ENCODE peak calls at places on chromosomes 5 and 9, in nine cellular contexts. G is uterus, V is aorta, X is tibial artery, P is neural progenitor cell, K is left lung, J is stomach, F is lower lobe of right lung, M is WERI-Rb-1. W is an unnamed sample.

GRCh38 chr9:127534250-127534649 is 77.8 kb upstream of the STXBP1 start:
- DNase-seq in G (no peak), V (no peak), X (no peak), P (no peak), K (no peak), J (no peak), F (no peak), M (no peak), W (no peak)

GRCh38 chr9:137836831-137837241 is 40.7 kb upstream of the CACNA1B start:
- DNase-seq in G (no peak), V (no peak), X (no peak), P (peak; percentile 27), K (peak; percentile 54), J (no peak), F (no peak), M (peak; percentile 31), W (no peak)

GRCh38 chr5:138664276-138664943 is 88.8 kb upstream of the CTNNA1 start:
- DNase-seq in G (no peak), V (no peak), X (no peak), P (no peak), K (peak; percentile 14), J (no peak), F (no peak), M (peak; percentile 82), W (peak; percentile 44)

GRCh38 chr9:116812231-116813028 is 125.3 kb downstream of the TRIM32 start:
- DNase-seq in G (no peak), V (no peak), X (no peak), P (no peak), K (no peak), J (no peak), F (no peak), M (peak; percentile 48), W (no peak)

GRCh38 chr5:171386861-171387254 is 791 bp upstream of the NPM1 start:
- DNase-seq in G (peak; percentile 19), V (peak; percentile 67), X (no peak), P (peak; percentile 62), K (no peak), J (no peak), F (peak; percentile 36), M (no peak), W (no peak)

GRCh38 chr9:115115117-115115880 is 2.7 kb downstream of the TNC start:
- DNase-seq in G (no peak), V (no peak), X (no peak), P (no peak), K (no peak), J (no peak), F (no peak), M (no peak), W (no peak)

GRCh38 chr9:20623021-20623747 is 885 bp upstream of the MLLT3 start:
- DNase-seq in G (no peak), V (no peak), X (peak; percentile 68), P (peak; percentile 32), K (peak; percentile 79), J (peak; percentile 46), F (peak; percentile 58), M (peak; percentile 60), W (no peak)

GRCh38 chr9:89882876-89883275 is 278.1 kb downstream of the GADD45G start:
- DNase-seq in G (no peak), V (peak; percentile 27), X (no peak), P (no peak), K (no peak), J (no peak), F (no peak), M (no peak), W (no peak)

GRCh38 chr9:26657958-26658357 is 234.6 kb downstream of the CAAP1 start:
- DNase-seq in G (no peak), V (no peak), X (no peak), P (no peak), K (no peak), J (no peak), F (no peak), M (no peak), W (no peak)

GRCh38 chr5:118548761-118549160 is 439.6 kb downstream of the DTWD2 start:
- DNase-seq in G (no peak), V (no peak), X (no peak), P (no peak), K (no peak), J (no peak), F (no peak), M (no peak), W (peak; percentile 10)

GRCh38 chr9:10704720-10705119 is 91.9 kb upstream of the PTPRD start:
- DNase-seq in G (no peak), V (no peak), X (no peak), P (no peak), K (no peak), J (no peak), F (no peak), M (no peak), W (no peak)

GRCh38 chr5:156326718-156327259 is at the start of gene SGCD:
- DNase-seq in G (peak; percentile 69), V (peak; percentile 94), X (peak; percentile 87), P (peak; percentile 8), K (peak; percentile 73), J (peak; percentile 35), F (peak; percentile 47), M (peak; percentile 58), W (no peak)

GRCh38 chr5:179533024-179533423 is 17.3 kb upstream of the RUFY1 start:
- DNase-seq in G (no peak), V (no peak), X (no peak), P (no peak), K (no peak), J (no peak), F (no peak), M (no peak), W (no peak)

GRCh38 chr5:32605766-32606152 is 20.4 kb downstream of the SUB1 start:
- DNase-seq in G (no peak), V (no peak), X (no peak), P (no peak), K (no peak), J (no peak), F (no peak), M (no peak), W (no peak)

GRCh38 chr5:9126490-9126889 is 419.4 kb downstream of the SEMA5A start:
- DNase-seq in G (no peak), V (no peak), X (no peak), P (no peak), K (no peak), J (no peak), F (no peak), M (no peak), W (no peak)

GRCh38 chr9:76401580-76402354 is 7.5 kb upstream of the RFK start:
- DNase-seq in G (no peak), V (no peak), X (no peak), P (no peak), K (no peak), J (no peak), F (no peak), M (no peak), W (no peak)

GRCh38 chr9:89359636-89360315 is 41.5 kb downstream of the SECISBP2 start:
- DNase-seq in G (no peak), V (peak; percentile 58), X (peak; percentile 25), P (no peak), K (no peak), J (no peak), F (no peak), M (no peak), W (no peak)

GRCh38 chr9:96251451-96251850 is 50.5 kb downstream of the HSD17B3 start:
- DNase-seq in G (no peak), V (no peak), X (no peak), P (no peak), K (no peak), J (no peak), F (no peak), M (no peak), W (peak; percentile 60)

GRCh38 chr9:131734165-131734610 is 5.7 kb downstream of the RAPGEF1 start:
- DNase-seq in G (no peak), V (peak; percentile 81), X (no peak), P (no peak), K (no peak), J (peak; percentile 82), F (peak; percentile 78), M (no peak), W (no peak)

GRCh38 chr5:154213592-154213991 is 23.1 kb downstream of the GALNT10 start:
- DNase-seq in G (no peak), V (no peak), X (no peak), P (no peak), K (no peak), J (no peak), F (no peak), M (no peak), W (no peak)

GRCh38 chr5:9610969-9611368 is 19.2 kb downstream of the TAS2R1 start:
- DNase-seq in G (no peak), V (no peak), X (no peak), P (no peak), K (no peak), J (no peak), F (no peak), M (no peak), W (no peak)

GRCh38 chr9:137396808-137397367 is 26.1 kb downstream of the EXD3 start:
- DNase-seq in G (no peak), V (no peak), X (no peak), P (peak; percentile 0), K (no peak), J (no peak), F (no peak), M (no peak), W (no peak)

GRCh38 chr9:13139641-13140171 is 139.8 kb downstream of the MPDZ start:
- DNase-seq in G (no peak), V (no peak), X (no peak), P (no peak), K (no peak), J (no peak), F (no peak), M (no peak), W (no peak)
- H3K27ac ChIP-seq in G (no peak overlapping the region), V (no peak overlapping the region), X (peak overlapping the region; percentile 27), P (no peak overlapping the region), K (no peak overlapping the region), J (no peak overlapping the region), F (no peak overlapping the region), M (no peak overlapping the region), W (peak overlapping the region; percentile 64)

GRCh38 chr9:94837404-94837803 is 110.9 kb downstream of the AOPEP start:
- DNase-seq in G (no peak), V (no peak), X (no peak), P (no peak), K (no peak), J (no peak), F (no peak), M (no peak), W (no peak)
- H3K27ac ChIP-seq in G (no peak overlapping the region), V (no peak overlapping the region), X (no peak overlapping the region), P (no peak overlapping the region), K (no peak overlapping the region), J (no peak overlapping the region), F (no peak overlapping the region), M (no peak overlapping the region), W (no peak overlapping the region)

GRCh38 chr5:122162100-122162499 is 32.8 kb downstream of the ZNF474 start:
- DNase-seq in G (no peak), V (no peak), X (no peak), P (no peak), K (no peak), J (no peak), F (no peak), M (no peak), W (no peak)
- H3K27ac ChIP-seq in G (no peak overlapping the region), V (no peak overlapping the region), X (no peak overlapping the region), P (no peak overlapping the region), K (no peak overlapping the region), J (no peak overlapping the region), F (no peak overlapping the region), M (no peak overlapping the region), W (peak overlapping the region; percentile 89)

DNA sequence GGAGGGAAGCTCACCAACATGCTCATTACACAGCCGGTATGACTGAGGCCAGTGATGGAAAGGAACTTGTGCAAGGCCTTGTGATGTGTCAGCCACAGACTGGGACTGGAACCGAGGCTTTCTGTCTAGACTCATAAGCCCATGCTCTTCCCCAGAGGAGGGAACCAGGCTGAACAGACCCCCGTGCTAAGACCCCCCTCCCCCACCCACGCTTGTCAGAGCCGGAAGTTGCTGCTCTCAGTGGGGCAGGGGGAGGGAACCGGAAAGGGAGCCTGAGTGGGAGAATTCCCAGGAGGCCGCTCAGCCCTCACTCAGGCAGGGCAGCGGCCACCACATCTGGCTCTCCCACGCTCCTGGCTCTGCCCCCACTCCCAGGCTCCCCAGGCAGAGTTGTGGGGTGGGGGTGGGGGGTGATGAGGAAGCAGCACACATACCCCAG is 4.1 kb upstream of the PDGFRB start:
- DNase-seq in G (peak; percentile 77), V (peak; percentile 85), X (peak; percentile 88), P (no peak), K (no peak), J (no peak), F (no peak), M (no peak), W (no peak)
- H3K27ac ChIP-seq in G (peak overlapping the region; percentile 99), V (peak overlapping the region; percentile 2), X (peak overlapping the region; percentile 89), P (no peak overlapping the region), K (peak overlapping the region; percentile 23), J (peak overlapping the region; percentile 84), F (peak overlapping the region; percentile 70), M (no peak overlapping the region), W (no peak overlapping the region)

W was measured in epithelial cell of prostate.